ENCODE peak calls at places on chromosome 12, in seven cellular contexts. G is HS-5, T is endothelial cell, H is tibial artery, A is T-helper 2 cell, J is HFFc6, E is HEK293T. I is an unnamed sample.

GRCh38 chr12:97640826-97641225 is 178.2 kb downstream of the RMST start:
- DNase-seq in H (no peak), E (no peak), J (no peak), T (no peak), G (no peak), A (no peak), I (no peak)

GRCh38 chr12:46629331-46630229 is 196.2 kb downstream of the SLC38A4 start:
- DNase-seq in E (no peak), H (no peak), G (no peak), J (no peak), A (no peak), T (no peak), I (no peak)

GRCh38 chr12:131915000-131915689 is 13.9 kb upstream of the PUS1 start:
- DNase-seq in J (no peak), E (no peak), H (no peak), T (no peak), G (no peak), A (no peak), I (no peak)

GRCh38 chr12:96408993-96409392 is 8.8 kb upstream of the CDK17 start:
- DNase-seq in H (no peak), T (no peak), A (no peak), E (no peak), G (no peak), J (no peak), I (no peak)

GRCh38 chr12:5168148-5168547 is 124.5 kb downstream of the KCNA5 start:
- DNase-seq in E (no peak), J (no peak), A (no peak), G (no peak), T (no peak), H (no peak), I (no peak)

GRCh38 chr12:85363382-85364190 is 83.6 kb downstream of the ALX1 start:
- DNase-seq in H (no peak), T (no peak), A (no peak), G (no peak), E (no peak), J (no peak), I (no peak)

GRCh38 chr12:114186241-114187002 is 219.5 kb downstream of the TBX5 start:
- DNase-seq in J (no peak), A (no peak), G (no peak), T (no peak), H (no peak), E (no peak), I (peak; percentile 77)

GRCh38 chr12:65330341-65330740 is 51.9 kb downstream of the MSRB3 start:
- DNase-seq in E (no peak), A (no peak), T (no peak), H (no peak), G (no peak), J (no peak), I (no peak)

GRCh38 chr12:127272864-127273263 is 994.1 kb upstream of the TMEM132C start:
- DNase-seq in T (no peak), E (no peak), G (peak; percentile 99), H (no peak), A (no peak), J (peak; percentile 98), I (no peak)

GRCh38 chr12:55467836-55468235 is 2.1 kb downstream of the OR6C70 start:
- DNase-seq in T (no peak), A (no peak), G (no peak), H (no peak), E (no peak), J (no peak), I (no peak)

GRCh38 chr12:59446156-59446555 is 149.7 kb upstream of the SLC16A7 start:
- DNase-seq in G (no peak), A (no peak), T (no peak), J (no peak), E (no peak), H (no peak), I (no peak)

GRCh38 chr12:104163631-104164030 is 25.6 kb upstream of the NFYB start:
- DNase-seq in T (no peak), J (peak; percentile 48), A (no peak), E (no peak), H (no peak), G (no peak), I (no peak)